ENCODE peak calls at places on chromosomes 5 and 9, in seven cellular contexts. A is pancreas, Q is kidney, S is tibial artery, J is IMR-90, L is fibroblast of pulmonary artery, W is HFF-Myc. M is an unnamed sample.

GRCh38 chr5:114447084-114447773 is 85.4 kb downstream of the KCNN2 start:
- DNase-seq in A (no peak), Q (no peak), S (no peak), J (peak), L (peak), W (no peak), M (peak)

GRCh38 chr5:176716320-176716719 is 69.0 kb downstream of the TSPAN17 start:
- DNase-seq in A (no peak), Q (no peak), S (no peak), J (peak), L (peak), W (peak), M (peak)

GRCh38 chr9:77131411-77131810 is 45.9 kb upstream of the VPS13A start:
- DNase-seq in A (no peak), Q (no peak), S (no peak), J (no peak), L (no peak), W (no peak), M (no peak)

GRCh38 chr9:32596936-32597335 is 24.0 kb upstream of the NDUFB6 start:
- DNase-seq in A (no peak), Q (no peak), S (no peak), J (no peak), L (no peak), W (no peak), M (no peak)

GRCh38 chr5:173378727-173379126 is 50.5 kb upstream of the STC2 start:
- DNase-seq in A (no peak), Q (no peak), S (no peak), J (no peak), L (no peak), W (no peak), M (no peak)

GRCh38 chr5:171149772-171150171 is 159.3 kb upstream of the TLX3 start:
- DNase-seq in A (no peak), Q (no peak), S (no peak), J (no peak), L (no peak), W (no peak), M (no peak)

GRCh38 chr5:43039468-43040286 is 442 bp downstream of the ANXA2R start:
- DNase-seq in A (peak), Q (peak), S (peak), J (peak), L (peak), W (no peak), M (no peak)

GRCh38 chr9:2596003-2596402 is 25.6 kb upstream of the VLDLR start:
- DNase-seq in A (no peak), Q (no peak), S (no peak), J (no peak), L (no peak), W (no peak), M (no peak)

GRCh38 chr5:161547573-161548471 is 1.3 kb upstream of the GABRB2 start:
- DNase-seq in A (no peak), Q (peak), S (no peak), J (no peak), L (no peak), W (no peak), M (no peak)

GRCh38 chr9:38062498-38063362 is 6.3 kb downstream of the SHB start:
- DNase-seq in A (no peak), Q (peak), S (no peak), J (peak), L (peak), W (no peak), M (peak)

GRCh38 chr5:168449166-168449565 is 37.1 kb upstream of the RARS1 start:
- DNase-seq in A (no peak), Q (no peak), S (no peak), J (no peak), L (no peak), W (no peak), M (no peak)

GRCh38 chr9:124255222-124255621 is 2.5 kb upstream of the NEK6 start:
- DNase-seq in A (no peak), Q (no peak), S (no peak), J (no peak), L (no peak), W (no peak), M (no peak)

GRCh38 chr5:172721455-172722308 is 49.3 kb downstream of the DUSP1 start:
- DNase-seq in A (no peak), Q (peak), S (peak), J (peak), L (peak), W (peak), M (peak)

GRCh38 chr9:35954942-35955546 is 2.9 kb downstream of the OR2S2 start:
- DNase-seq in A (peak), Q (no peak), S (peak), J (peak), L (peak), W (peak), M (peak)

GRCh38 chr5:56358046-56358445 is 124.9 kb upstream of the ANKRD55 start:
- DNase-seq in A (no peak), Q (no peak), S (no peak), J (no peak), L (no peak), W (no peak), M (no peak)

GRCh38 chr9:7549261-7549660 is 250.3 kb downstream of the DMAC1 start:
- DNase-seq in A (no peak), Q (peak), S (peak), J (no peak), L (no peak), W (no peak), M (no peak)

GRCh38 chr5:65776707-65777141 is 54.7 kb downstream of the NLN start:
- DNase-seq in A (no peak), Q (no peak), S (no peak), J (peak), L (no peak), W (no peak), M (peak)

GRCh38 chr5:151770383-151771258 is 1.1 kb upstream of the G3BP1 start:
- DNase-seq in A (peak), Q (peak), S (peak), J (peak), L (peak), W (peak), M (peak)

GRCh38 chr9:33132249-33132772 is 34.8 kb downstream of the B4GALT1 start:
- DNase-seq in A (no peak), Q (no peak), S (peak), J (peak), L (peak), W (peak), M (peak)

GRCh38 chr5:157917909-157918809 is 59.2 kb upstream of the CLINT1 start:
- DNase-seq in A (peak), Q (no peak), S (peak), J (peak), L (peak), W (peak), M (peak)

GRCh38 chr9:132551556-132551955 is 30.9 kb upstream of the BARHL1 start:
- DNase-seq in A (no peak), Q (peak), S (no peak), J (no peak), L (no peak), W (no peak), M (no peak)

GRCh38 chr5:96973561-96974401 is 37.9 kb downstream of the LNPEP start:
- DNase-seq in A (no peak), Q (no peak), S (no peak), J (no peak), L (no peak), W (no peak), M (no peak)

GRCh38 chr5:95821110-95822021 is 1.2 kb downstream of the GLRX start:
- DNase-seq in A (no peak), Q (no peak), S (no peak), J (no peak), L (no peak), W (no peak), M (no peak)

GRCh38 chr5:132184588-132184987 is 43.1 kb downstream of the P4HA2 start:
- DNase-seq in A (no peak), Q (no peak), S (no peak), J (no peak), L (no peak), W (no peak), M (no peak)

GRCh38 chr9:121889990-121890563 is 203.0 kb downstream of the TTLL11 start:
- DNase-seq in A (no peak), Q (no peak), S (no peak), J (peak), L (no peak), W (no peak), M (peak)

GRCh38 chr9:101457003-101457402 is 21.4 kb upstream of the ALDOB start:
- DNase-seq in A (no peak), Q (no peak), S (no peak), J (no peak), L (no peak), W (no peak), M (no peak)

GRCh38 chr9:114250235-114250568 is 72.7 kb upstream of the ORM1 start:
- DNase-seq in A (peak), Q (no peak), S (peak), J (peak), L (peak), W (peak), M (peak)
- H3K4me3 ChIP-seq in A (no peak), Q (no peak), S (peak), J (no peak), L (no peak), W (no peak), M (no peak)

DNA sequence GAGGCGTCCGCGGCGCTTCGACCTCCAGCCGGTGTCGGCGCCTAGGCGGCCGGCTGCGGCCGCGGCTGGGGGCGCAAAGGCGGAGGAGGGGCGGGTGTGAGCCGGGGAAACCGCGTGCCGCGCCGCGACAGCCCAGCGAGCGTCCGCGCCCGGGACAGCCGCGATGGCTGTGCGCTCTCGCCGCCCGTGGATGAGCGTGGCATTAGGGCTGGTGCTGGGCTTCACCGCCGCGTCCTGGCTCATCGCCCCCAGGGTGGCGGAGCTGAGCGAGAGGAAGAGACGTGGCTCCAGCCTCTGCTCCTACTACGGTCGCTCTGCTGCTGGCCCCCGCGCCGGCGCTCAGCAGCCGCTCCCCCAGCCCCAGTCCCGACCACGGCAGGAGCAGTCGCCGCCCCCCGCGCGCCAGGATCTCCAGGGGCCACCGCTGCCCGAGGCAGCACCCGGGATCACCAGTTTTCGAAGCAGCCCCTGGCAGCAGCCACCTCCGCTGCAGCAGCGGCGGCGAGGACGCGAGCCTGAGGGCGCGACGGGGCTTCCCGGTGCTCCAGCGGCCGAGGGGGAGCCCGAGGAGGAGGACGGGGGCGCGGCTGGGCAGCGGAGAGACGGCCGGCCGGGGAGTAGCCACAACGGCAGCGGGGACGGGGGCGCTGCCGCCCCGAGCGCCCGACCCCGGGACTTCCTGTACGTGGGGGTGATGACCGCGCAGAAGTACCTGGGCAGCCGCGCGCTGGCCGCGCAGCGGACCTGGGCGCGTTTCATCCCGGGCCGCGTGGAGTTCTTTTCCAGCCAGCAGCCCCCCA is 602 bp downstream of the CHSY3 start:
- DNase-seq in A (peak), Q (peak), S (no peak), J (no peak), L (peak), W (no peak), M (peak)
- TF ChIP-seq CTCF in A (no peak), Q (no peak), S (peak), J (no peak), L (no peak), W (no peak), M (no peak)

DNA sequence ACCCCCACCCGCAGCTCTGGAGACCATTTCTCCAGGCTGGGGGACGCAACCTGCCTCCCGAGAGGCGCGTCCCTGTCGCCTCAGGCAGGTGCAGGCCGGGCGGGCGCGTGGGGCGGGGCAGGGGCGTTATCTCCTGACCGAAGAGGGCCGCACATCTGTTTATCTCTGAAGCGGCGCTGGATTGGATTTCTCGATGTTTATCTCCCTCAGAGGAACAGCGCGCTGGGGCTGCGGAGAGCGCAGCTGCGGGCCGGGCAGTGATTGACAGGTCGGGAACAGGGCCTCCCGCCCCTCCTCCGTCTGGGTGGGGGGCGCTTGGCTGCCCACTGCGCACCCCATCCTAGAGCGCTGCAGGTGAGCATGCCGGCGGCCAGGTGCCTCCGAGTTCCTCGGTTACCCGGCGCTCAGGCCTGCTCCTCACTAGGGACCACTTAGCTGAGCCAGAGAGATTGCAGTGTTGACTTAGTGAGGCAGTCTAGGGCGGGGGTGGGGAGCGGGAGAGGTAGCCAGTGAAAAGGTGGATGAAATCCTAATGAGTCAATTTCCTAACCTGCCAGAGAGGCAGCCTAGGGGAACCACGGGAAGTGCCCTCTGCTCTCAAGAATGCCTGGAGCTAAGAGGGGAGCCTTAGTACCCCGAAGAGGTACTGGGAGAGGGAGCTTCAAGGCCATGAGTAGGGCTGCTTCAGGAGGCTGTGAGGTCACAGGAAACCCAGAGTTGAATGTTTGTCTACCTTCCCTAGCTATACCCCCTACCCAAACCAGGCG is 39.6 kb upstream of the TIFAB start:
- DNase-seq in A (no peak), Q (no peak), S (no peak), J (no peak), L (no peak), W (no peak), M (no peak)
- H3K4me3 ChIP-seq in A (no peak), Q (no peak), S (no peak), J (no peak), L (no peak), W (no peak), M (no peak)

DNA sequence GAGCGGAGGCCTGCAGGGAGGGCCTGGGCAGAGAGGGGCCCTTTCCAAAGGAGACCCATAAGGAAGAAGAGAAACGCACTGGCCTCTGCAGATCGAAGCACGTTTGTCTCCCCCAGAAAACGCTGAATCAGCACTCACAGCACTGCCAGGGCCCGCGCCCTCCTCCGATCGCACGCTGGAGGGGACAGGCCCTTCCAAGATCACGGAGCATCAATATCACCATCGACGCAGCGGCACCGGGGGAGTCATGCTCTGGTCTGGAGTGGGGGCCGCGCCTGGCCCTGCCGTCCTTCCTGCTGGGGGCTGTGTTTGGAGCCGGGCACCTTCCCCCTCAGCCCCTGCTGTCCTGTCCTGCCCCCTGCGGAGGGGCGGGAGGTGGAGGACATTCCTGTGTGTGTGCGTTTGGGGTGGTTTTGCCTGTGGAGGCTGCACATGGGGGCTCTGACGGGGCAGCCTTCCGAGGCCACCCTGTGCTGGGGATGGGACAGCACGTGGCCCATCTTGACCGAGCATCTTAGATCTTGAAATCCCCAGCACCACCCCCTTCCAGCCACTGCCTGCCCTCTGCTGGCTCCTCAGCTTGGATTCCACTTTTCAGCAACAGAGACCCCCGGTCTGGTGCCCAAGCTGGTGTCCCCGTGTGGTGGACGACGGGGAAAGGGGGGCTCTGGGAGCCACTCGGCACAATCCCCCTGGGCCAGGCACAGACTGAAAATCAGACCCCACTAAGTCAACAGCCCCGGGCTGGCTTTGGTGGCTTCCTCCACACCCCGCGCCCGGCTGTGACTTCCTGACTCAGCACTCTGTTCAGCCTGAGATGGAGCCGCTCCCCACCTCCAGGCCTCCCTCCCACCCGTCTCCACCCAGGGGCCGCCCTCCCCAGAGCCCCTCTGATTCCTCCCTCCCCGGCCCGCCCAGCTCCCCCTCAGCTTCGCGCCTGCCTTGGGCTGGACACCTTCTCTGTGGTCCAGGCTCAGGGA is 8.3 kb downstream of the TMEM250 start:
- DNase-seq in A (no peak), Q (no peak), S (no peak), J (peak), L (peak), W (no peak), M (no peak)
- TF ChIP-seq CTCF in A (no peak), Q (peak), S (no peak), J (peak), L (peak), W (peak), M (peak)

DNA sequence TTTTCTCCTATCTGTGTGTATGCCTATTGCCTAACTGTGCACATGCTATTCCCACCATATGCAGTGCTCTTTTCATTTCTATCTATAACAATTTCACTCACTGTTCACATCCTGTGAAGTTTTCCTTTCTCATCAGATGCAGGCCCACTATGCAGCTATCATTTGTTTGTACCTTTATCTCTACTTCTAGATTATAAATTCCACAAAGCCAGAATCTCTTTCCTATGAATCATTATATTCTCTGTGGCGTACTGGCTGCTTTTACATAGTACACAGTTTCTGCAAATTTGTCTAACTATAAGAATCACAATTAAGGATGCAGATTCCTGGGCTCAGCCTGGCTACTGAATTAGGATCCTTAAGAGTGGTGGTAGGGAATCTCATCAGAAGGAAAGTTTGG is 600.8 kb upstream of the ARRDC3 start:
- DNase-seq in A (no peak), Q (no peak), S (no peak), J (peak), L (no peak), W (no peak), M (no peak)
- H3K4me3 ChIP-seq in A (no peak), Q (no peak), S (no peak), J (no peak), L (no peak), W (no peak), M (no peak)

GRCh38 chr5:124887223-124887622 is 140.8 kb upstream of the ZNF608 start:
- DNase-seq in A (no peak), Q (no peak), S (no peak), J (no peak), L (no peak), W (no peak), M (no peak)

GRCh38 chr5:124889522-124889828 is 143.0 kb upstream of the ZNF608 start:
- DNase-seq in A (no peak), Q (no peak), S (no peak), J (no peak), L (no peak), W (no peak), M (no peak)

GRCh38 chr5:124889850-124890249 is 143.4 kb upstream of the ZNF608 start:
- DNase-seq in A (no peak), Q (no peak), S (no peak), J (no peak), L (no peak), W (no peak), M (no peak)

GRCh38 chr5:124888622-124889521 is 142.4 kb upstream of the ZNF608 start:
- DNase-seq in A (no peak), Q (no peak), S (no peak), J (no peak), L (no peak), W (no peak), M (no peak)

DNA sequence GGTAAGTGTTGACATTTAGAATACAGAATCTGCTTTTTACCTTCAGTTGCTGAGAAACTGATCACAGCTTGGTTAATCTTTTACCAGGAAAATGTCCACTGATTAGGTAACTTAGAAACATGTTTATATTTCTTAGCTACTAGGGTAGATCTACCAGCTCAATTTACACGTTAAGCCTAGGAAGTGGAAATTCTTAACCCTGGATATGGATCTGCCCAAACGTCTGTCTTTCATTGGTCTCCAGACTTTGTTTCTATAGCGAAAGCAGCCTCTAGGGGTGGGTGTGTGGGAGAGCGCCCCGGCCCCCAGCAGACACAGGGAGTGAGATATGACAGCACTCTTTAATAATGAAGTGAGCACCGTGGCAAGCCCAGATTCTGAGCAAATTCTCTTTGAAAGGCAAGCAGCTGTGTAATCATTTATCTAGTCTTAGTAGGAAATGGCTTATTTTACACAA is 141.6 kb upstream of the ZNF608 start:
- DNase-seq in A (peak), Q (no peak), S (no peak), J (no peak), L (no peak), W (no peak), M (no peak)
- TF ChIP-seq CTCF in A (no peak), Q (no peak), S (no peak), J (no peak), L (no peak), W (no peak), M (no peak)